ENCODE peak calls at places on chromosomes 5 and 9, in four cellular contexts. W is activated CD8-positive, alpha-beta memory T cell treated with anti-CD3 and anti-CD28 coated beads for 4 hours; H is posterior cingulate gyrus; G is OCI-LY7. M is an unnamed sample.

GRCh38 chr5:111851616-111852015 is 94.6 kb upstream of the NREP start:
- DNase-seq in H (no peak), G (no peak), W (no peak), M (no peak)

GRCh38 chr5:170071748-170072147 is 33.9 kb upstream of the FOXI1 start:
- DNase-seq in W (no peak), G (no peak), H (no peak), M (no peak)

GRCh38 chr5:38872826-38873225 is 27.0 kb downstream of the OSMR start:
- DNase-seq in W (no peak), G (no peak), H (no peak), M (no peak)

GRCh38 chr9:137650779-137651178 is 32.0 kb downstream of the EHMT1 start:
- DNase-seq in G (no peak), W (no peak), H (no peak), M (no peak)

GRCh38 chr9:121599186-121599871 is 52.1 kb upstream of the DAB2IP start:
- DNase-seq in H (peak), G (no peak), W (no peak), M (peak)

GRCh38 chr5:93055556-93055955 is 525.5 kb downstream of the NR2F1-AS1 start:
- DNase-seq in H (no peak), W (no peak), G (no peak), M (no peak)

GRCh38 chr5:91212336-91213092 is 170.6 kb downstream of the ARRDC3 start:
- DNase-seq in G (no peak), H (no peak), W (no peak), M (no peak)

GRCh38 chr9:13778486-13779110 is 499.1 kb upstream of the MPDZ start:
- DNase-seq in H (no peak), W (no peak), G (no peak), M (no peak)

GRCh38 chr9:742104-742503 is 99.4 kb upstream of the DMRT1 start:
- DNase-seq in G (no peak), H (no peak), W (no peak), M (no peak)

GRCh38 chr9:74500584-74500924 is 3.4 kb downstream of the RORB start:
- DNase-seq in H (no peak), G (no peak), W (no peak), M (peak)

GRCh38 chr5:52786937-52787599 is 648 bp upstream of the ITGA1 start:
- DNase-seq in H (peak), W (no peak), G (peak), M (peak)

M was measured in endodermal cell.